ENCODE peak calls at places on chromosomes 7 and 10, in seven cellular contexts. L is heart left ventricle; J is psoas muscle; H is PC-3; P is pancreas; C is ascending aorta; I is CD8-positive, alpha-beta T cell. W is an unnamed sample. For H3K36me3, the result is how much of the 10 kb centered on the place peaks cover.

GRCh38 chr10:30039567-30039966 is 19.8 kb downstream of the JCAD start:
- DNase-seq in L (no peak), J (no peak), H (no peak), P (no peak), C (no peak), I (no peak), W (no peak)

GRCh38 chr10:58178811-58179210 is 88.9 kb downstream of the IPMK start:
- DNase-seq in L (no peak), J (no peak), H (peak), P (no peak), C (no peak), I (no peak), W (no peak)

GRCh38 chr7:38932509-38933168 is 23.6 kb upstream of the VPS41 start:
- DNase-seq in L (peak), J (peak), H (peak), P (peak), C (no peak), I (peak), W (peak)

GRCh38 chr10:71644307-71645180 is 75.0 kb downstream of the C10orf105 start:
- DNase-seq in L (no peak), J (no peak), H (no peak), P (no peak), C (no peak), I (no peak), W (no peak)

GRCh38 chr10:119967066-119967465 is 74.5 kb downstream of the SEC23IP start:
- DNase-seq in L (no peak), J (no peak), H (no peak), P (no peak), C (no peak), I (no peak), W (no peak)

GRCh38 chr7:80393786-80394185 is 118.1 kb downstream of the GNAT3 start:
- DNase-seq in L (no peak), J (no peak), H (no peak), P (no peak), C (no peak), I (no peak), W (no peak)

GRCh38 chr7:140044251-140044650 is 18.5 kb downstream of the PARP12 start:
- DNase-seq in L (no peak), J (no peak), H (no peak), P (no peak), C (no peak), I (no peak), W (no peak)

GRCh38 chr7:107032050-107032449 is 12.5 kb upstream of the PRKAR2B start:
- DNase-seq in L (no peak), J (no peak), H (no peak), P (no peak), C (no peak), I (no peak), W (no peak)

DNA sequence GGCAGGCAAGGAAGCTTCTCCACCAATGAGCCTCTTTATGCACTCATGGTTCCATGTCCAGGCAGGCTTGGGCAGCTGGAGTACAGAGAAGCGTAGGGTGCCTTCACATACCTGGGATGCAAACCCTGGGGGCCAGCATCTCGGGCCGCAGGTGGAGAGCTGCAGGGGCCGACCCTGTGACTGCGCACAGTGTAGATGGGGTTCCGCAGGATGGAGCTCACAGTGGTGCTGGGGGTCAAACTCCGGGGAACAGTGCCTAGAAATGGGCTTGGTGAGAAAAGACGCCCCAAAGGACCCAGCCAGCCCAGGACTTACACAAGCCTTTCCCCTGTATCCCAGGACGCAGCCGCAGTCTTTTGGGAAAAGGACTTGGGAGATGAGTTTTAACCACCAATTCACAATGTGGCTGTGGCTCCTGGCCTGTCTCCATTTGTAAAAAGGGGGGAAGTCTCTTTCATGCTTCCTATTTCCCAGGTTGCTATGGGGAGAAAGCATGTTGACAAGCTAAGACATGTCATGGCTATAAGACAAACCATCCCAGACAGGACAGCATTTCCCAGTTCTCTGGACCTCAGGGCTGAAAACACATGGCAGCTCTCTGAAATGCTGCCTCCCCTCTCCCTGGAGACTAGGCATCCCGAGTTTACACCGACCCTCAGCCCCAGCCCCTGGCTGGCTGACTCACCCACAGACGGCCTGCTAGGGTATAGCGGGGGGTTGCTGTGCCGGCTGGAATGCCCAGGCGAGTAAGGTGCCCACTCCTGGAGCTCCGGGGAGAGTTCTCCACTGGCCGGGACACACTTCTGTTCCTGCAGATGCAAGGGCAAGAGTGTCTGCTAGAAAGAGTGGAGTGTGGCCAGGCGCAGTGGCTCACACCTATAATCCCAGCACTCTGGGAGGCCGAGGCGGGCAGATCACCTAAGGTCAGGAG is 107.1 kb downstream of the DLG5 start:
- DNase-seq in L (no peak), J (peak), H (no peak), P (no peak), C (no peak), I (no peak), W (peak)
- H3K36me3 ChIP-seq in L (half or more), J (under half), H (half or more), P (under half), C (half or more), I (under half), W (under half)

DNA sequence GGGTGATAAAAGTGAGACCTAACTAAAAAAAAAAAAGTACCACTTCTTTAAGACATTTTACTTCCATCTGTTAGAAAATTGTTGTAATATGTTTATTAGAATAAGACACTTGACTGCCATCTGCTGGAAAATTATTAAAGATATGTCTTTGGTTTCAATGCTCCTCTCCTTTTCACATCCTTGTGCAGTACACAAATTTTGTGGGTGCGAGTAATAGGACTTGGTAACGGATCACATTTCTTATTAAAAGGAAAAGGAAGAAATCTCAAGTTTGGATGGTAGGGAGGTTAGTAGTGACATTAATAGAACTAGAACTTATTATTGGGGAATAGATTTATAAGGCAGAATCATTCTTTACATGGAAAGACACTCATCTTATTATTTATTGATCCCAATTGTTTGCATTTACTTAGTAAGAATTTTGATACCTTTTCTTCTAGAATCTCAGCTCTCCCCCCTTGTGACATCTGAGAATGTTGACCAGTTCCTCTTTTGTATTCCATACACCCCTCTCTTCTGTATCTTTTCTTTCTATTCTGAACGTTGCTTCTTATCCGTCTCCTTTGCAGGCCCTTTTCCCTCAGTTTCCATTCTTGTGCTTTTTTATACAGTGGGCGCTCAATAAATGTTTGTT is 43.0 kb upstream of the RPA3 start:
- DNase-seq in L (no peak), J (no peak), H (peak), P (no peak), C (no peak), I (no peak), W (no peak)
- TF ChIP-seq CTCF in L (peak), J (peak), H (peak), P (no peak), C (peak), I (peak), W (peak)

GRCh38 chr10:126011995-126012394 is 115.6 kb downstream of the FANK1 start:
- DNase-seq in L (no peak), J (no peak), H (no peak), P (no peak), C (no peak), I (peak), W (no peak)
- H3K4me3 ChIP-seq in L (no peak), J (no peak), H (no peak), P (no peak), C (no peak), I (no peak), W (no peak)

DNA sequence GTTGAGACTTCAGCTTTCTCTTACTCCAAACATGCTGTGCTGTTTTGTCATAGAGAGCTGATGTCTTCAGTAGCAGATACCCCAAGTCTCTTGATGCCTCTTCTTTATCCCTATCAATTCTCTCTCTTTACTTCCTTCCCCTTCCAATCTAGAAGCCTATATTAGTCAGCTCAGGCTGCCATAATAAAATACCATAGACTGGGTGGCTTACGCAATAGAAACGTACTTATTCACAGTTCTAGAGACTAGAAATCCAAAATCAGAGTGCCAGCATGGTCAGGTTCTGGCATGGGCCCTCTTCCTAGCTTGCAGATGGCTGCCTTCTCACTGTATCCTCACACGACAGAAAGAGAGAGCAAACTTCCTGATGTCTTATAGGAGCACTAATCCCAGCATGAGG is 9.0 kb upstream of the GARS1 start:
- DNase-seq in L (no peak), J (no peak), H (no peak), P (no peak), C (no peak), I (no peak), W (no peak)
- H3K36me3 ChIP-seq in L (half or more), J (under half), H (under half), P (under half), C (half or more), I (under half), W (under half)

DNA sequence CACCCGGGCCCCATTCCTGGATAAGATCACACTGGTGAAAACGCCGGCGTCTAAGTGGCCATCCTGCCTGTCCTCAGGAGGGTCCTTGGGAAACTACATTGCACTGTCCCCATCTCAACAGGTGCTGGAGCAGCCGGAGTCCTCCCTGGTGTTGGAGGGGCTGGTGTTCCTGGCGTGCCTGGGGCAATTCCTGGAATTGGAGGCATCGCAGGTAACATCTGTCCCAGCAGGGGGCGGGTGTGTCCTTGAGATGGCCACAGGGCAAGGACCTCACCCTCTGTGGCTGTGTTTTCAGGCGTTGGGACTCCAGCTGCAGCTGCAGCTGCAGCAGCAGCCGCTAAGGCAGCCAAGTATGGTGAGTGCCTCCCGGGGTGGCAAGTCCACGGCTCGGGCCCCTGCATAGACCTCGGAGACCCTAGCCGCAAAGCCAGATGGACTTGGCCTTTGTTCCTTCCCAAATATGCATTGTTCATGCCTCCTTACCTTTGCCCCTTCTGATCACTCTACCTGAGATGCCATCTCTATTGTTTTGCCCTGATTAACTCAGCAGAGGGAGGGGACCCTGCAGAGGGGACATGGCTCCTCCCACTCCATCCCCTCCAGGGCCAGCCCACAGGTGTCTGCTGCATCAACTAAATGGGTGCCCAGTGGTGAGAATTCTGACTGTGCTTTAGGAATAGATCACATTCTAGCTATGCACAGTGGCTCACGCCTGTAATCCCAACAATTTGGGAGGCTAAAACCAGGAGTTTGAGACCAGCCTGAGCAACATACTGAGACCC is 23.8 kb downstream of the ELN start:
- DNase-seq in L (no peak), J (peak), H (peak), P (peak), C (peak), I (no peak), W (peak)
- TF ChIP-seq CTCF in L (no peak), J (no peak), H (peak), P (peak), C (no peak), I (no peak), W (no peak)

DNA sequence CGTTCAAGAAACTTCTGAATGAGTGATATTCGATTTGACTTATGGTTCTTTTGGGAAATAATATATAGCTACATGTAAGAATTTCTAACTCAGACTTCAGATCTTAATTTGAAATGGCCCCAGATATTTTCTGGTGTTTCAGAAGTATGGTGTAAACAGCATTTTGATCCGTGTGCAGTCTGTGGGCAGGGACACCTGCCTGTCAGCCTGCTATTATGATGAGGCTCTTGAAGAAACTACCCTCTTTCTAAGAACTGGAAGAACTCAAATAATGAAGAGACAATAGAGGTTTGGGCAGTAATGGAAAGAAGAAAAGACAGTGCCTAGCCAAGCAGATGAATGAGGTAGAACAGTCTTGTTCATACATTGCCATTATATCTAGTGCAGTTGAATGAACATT is 256.6 kb downstream of the ARHGAP21 start:
- DNase-seq in L (no peak), J (no peak), H (no peak), P (no peak), C (no peak), I (no peak), W (no peak)
- H3K4me3 ChIP-seq in L (no peak), J (peak), H (peak), P (peak), C (no peak), I (no peak), W (peak)

DNA sequence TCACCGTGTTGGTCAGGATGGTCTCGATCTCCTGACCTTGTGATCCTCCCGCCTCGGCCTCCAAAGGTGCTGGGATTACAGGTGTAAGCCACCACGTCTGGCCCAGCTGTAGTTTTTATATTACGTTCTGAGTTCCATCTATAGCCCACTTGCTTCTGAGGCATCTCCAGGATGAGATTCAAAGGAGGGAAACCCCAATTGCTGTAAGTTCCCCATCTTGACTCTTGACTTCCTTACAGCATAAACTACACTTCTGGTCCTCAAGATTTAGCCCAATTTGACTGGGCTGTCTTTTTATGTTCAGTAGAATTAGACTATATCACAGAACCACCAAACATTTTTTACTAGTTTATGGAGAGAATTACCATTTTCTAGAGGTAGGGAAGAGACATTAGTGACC is 44.3 kb downstream of the CCM2 start:
- DNase-seq in L (no peak), J (no peak), H (no peak), P (no peak), C (no peak), I (no peak), W (no peak)
- H3K36me3 ChIP-seq in L (half or more), J (under half), H (under half), P (under half), C (under half), I (under half), W (under half)

GRCh38 chr10:117543999-117544728 is 1.6 kb downstream of the EMX2 start:
- DNase-seq in L (no peak), J (no peak), H (no peak), P (no peak), C (no peak), I (no peak), W (no peak)
- TF ChIP-seq CTCF in L (no peak), J (no peak), H (no peak), P (no peak), C (no peak), I (no peak), W (no peak)

DNA sequence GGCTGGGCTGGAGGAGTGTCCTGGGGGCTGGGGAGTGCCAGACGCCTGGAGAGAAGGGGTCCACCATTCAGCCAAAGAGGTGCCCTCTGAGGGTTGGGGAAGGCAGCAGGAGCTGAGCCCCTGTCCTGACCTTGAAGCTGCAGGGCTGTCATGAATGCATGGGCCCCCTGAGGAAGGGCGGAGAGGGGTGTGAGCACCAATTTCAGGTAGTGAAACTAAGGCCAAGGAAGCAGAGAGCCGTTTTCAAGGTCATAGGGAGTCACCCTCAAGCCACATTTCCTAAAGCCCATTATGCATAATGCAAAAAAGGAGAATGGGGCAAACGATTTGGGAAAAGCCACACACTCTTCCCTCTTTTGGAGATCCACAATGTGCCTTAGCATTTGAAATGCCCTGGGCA is 37.2 kb downstream of the FIGNL1 start:
- DNase-seq in L (no peak), J (no peak), H (no peak), P (no peak), C (no peak), I (no peak), W (no peak)
- H3K4me3 ChIP-seq in L (no peak), J (no peak), H (no peak), P (no peak), C (no peak), I (no peak), W (no peak)

W was measured in kidney.